ENCODE peak calls at places on chromosomes 1 and 21, in five cellular contexts. One of them, this sample, is unnamed.
A peak's percentile ranks its signal among the peaks of the same experiment; 100 is the strongest.

GRCh38 chr1:59474496-59474895 is 177.6 kb downstream of the FGGY start:
- DNase-seq in K562: no peak
- DNase-seq in GM12878: no peak
- DNase-seq in endothelial cell of umbilical vein: no peak
- DNase-seq in GM23338: no peak
- DNase-seq in this sample: no peak

GRCh38 chr1:224763126-224763764 is 147.1 kb downstream of the CNIH3 start:
- DNase-seq in K562: no peak
- DNase-seq in GM12878: no peak
- DNase-seq in endothelial cell of umbilical vein: no peak
- DNase-seq in GM23338: no peak
- DNase-seq in this sample: no peak

GRCh38 chr21:37060296-37060695 is 12.6 kb downstream of the PIGP start:
- DNase-seq in K562: no peak
- DNase-seq in GM12878: no peak
- DNase-seq in endothelial cell of umbilical vein: peak; percentile 77
- DNase-seq in GM23338: peak; percentile 80
- DNase-seq in this sample: peak; percentile 80

GRCh38 chr21:32423320-32423719 is 10.8 kb downstream of the EVA1C start:
- DNase-seq in K562: no peak
- DNase-seq in GM12878: no peak
- DNase-seq in endothelial cell of umbilical vein: no peak
- DNase-seq in GM23338: no peak
- DNase-seq in this sample: no peak

GRCh38 chr21:42777757-42778344 is 101.5 kb downstream of the WDR4 start:
- DNase-seq in K562: no peak
- DNase-seq in GM12878: peak; percentile 8
- DNase-seq in endothelial cell of umbilical vein: no peak
- DNase-seq in GM23338: no peak
- DNase-seq in this sample: no peak

GRCh38 chr1:35192056-35192852 is 691 bp downstream of the SFPQ start:
- DNase-seq in K562: peak; percentile 94
- DNase-seq in GM12878: no peak
- DNase-seq in endothelial cell of umbilical vein: peak; percentile 77
- DNase-seq in GM23338: peak; percentile 89
- DNase-seq in this sample: no peak

GRCh38 chr1:68571499-68571898 is 74.6 kb upstream of the DEPDC1 start:
- DNase-seq in K562: no peak
- DNase-seq in GM12878: no peak
- DNase-seq in endothelial cell of umbilical vein: peak; percentile 16
- DNase-seq in GM23338: no peak
- DNase-seq in this sample: no peak

GRCh38 chr1:34781844-34782391 is 904 bp downstream of the GJB3 start:
- DNase-seq in K562: no peak
- DNase-seq in GM12878: no peak
- DNase-seq in endothelial cell of umbilical vein: no peak
- DNase-seq in GM23338: peak; percentile 58
- DNase-seq in this sample: no peak

GRCh38 chr1:24199291-24199900 is 12.3 kb upstream of the IFNLR1 start:
- DNase-seq in K562: peak; percentile 85
- DNase-seq in GM12878: no peak
- DNase-seq in endothelial cell of umbilical vein: peak; percentile 62
- DNase-seq in GM23338: peak; percentile 86
- DNase-seq in this sample: peak; percentile 42

GRCh38 chr1:59967141-59967697 is 40.6 kb upstream of the CYP2J2 start:
- DNase-seq in K562: peak; percentile 83
- DNase-seq in GM12878: no peak
- DNase-seq in endothelial cell of umbilical vein: peak; percentile 51
- DNase-seq in GM23338: no peak
- DNase-seq in this sample: no peak

DNA sequence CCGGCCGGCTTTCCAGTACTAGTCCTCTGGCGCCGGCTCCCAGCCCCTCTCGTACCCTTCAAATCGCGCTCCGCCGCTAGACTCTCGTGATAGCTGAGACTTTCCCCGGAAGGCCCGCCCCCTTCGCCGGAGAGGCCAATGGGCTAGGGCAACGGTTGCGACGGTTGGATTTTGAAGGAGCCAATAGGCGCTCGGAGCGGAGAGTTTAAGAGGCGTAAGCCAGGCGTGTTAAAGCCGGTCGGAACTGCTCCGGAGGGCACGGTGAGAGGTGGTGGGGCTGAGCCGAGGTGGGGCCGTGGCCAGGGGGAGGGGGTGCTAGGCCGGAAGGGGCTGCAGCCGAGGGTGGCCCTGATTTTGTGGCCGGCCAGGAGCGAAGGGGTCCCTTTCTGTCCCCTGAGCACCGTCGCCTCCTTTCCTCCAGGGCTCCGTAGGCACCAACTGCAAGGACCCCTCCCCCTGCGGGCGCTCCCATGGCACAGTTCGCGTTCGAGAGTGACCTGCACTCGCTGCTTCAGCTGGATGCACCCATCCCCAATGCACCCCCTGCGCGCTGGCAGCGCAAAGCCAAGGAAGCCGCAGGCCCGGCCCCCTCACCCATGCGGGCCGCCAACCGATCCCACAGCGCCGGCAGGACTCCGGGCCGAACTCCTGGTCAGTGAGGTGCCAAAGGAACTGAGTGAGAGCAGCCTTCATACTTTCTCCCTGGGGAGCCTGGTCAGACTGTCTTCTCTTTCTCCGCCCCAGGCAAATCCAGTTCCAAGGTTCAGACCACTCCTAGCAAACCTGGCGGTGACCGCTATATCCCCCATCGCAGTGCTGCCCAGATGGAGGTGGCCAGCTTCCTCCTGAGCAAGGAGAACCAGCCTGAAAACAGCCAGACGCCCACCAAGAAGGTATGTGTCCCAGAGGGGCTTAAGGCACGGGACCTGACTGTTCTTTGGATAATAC is at the start of gene CDC20:
- DNase-seq in K562: peak; percentile 98
- DNase-seq in GM12878: peak; percentile 89
- DNase-seq in endothelial cell of umbilical vein: peak; percentile 98
- DNase-seq in GM23338: peak; percentile 100
- DNase-seq in this sample: peak; percentile 83
- TF ChIP-seq POLR2AphosphoS5 in K562: peak; percentile 61
- TF ChIP-seq POLR2AphosphoS5 in GM12878: peak; percentile 58
- TF ChIP-seq POLR2AphosphoS5 in endothelial cell of umbilical vein: peak; percentile 44
- TF ChIP-seq POLR2AphosphoS5 in GM23338: peak; percentile 98
- TF ChIP-seq POLR2AphosphoS5 in this sample: peak; percentile 93

GRCh38 chr1:197920345-197921117 is 3.4 kb downstream of the LHX9 start:
- DNase-seq in K562: no peak
- DNase-seq in GM12878: no peak
- DNase-seq in endothelial cell of umbilical vein: no peak
- DNase-seq in GM23338: peak; percentile 66
- DNase-seq in this sample: no peak
- TF ChIP-seq EZH2 in K562: no peak
- TF ChIP-seq EZH2 in GM12878: peak; percentile 16
- TF ChIP-seq EZH2 in endothelial cell of umbilical vein: no peak
- TF ChIP-seq EZH2 in GM23338: peak; percentile 95
- TF ChIP-seq EZH2 in this sample: no peak

GRCh38 chr1:170696591-170697337 is 32.8 kb downstream of the PRRX1 start:
- DNase-seq in K562: no peak
- DNase-seq in GM12878: no peak
- DNase-seq in endothelial cell of umbilical vein: no peak
- DNase-seq in GM23338: no peak
- DNase-seq in this sample: no peak
- H3K36me3 ChIP-seq in K562: no peaks in the 10 kb centered on the region
- H3K36me3 ChIP-seq in GM12878: no peaks in the 10 kb centered on the region
- H3K36me3 ChIP-seq in endothelial cell of umbilical vein: no peaks in the 10 kb centered on the region
- H3K36me3 ChIP-seq in GM23338: no peaks in the 10 kb centered on the region
- H3K36me3 ChIP-seq in this sample: no peaks in the 10 kb centered on the region

GRCh38 chr1:150561830-150562367 is 12.7 kb downstream of the ADAMTSL4 start:
- DNase-seq in K562: peak; percentile 91
- DNase-seq in GM12878: no peak
- DNase-seq in endothelial cell of umbilical vein: peak; percentile 92
- DNase-seq in GM23338: peak; percentile 98
- DNase-seq in this sample: no peak
- TF ChIP-seq POLR2AphosphoS5 in K562: no peak
- TF ChIP-seq POLR2AphosphoS5 in GM12878: peak; percentile 57
- TF ChIP-seq POLR2AphosphoS5 in endothelial cell of umbilical vein: peak; percentile 81
- TF ChIP-seq POLR2AphosphoS5 in GM23338: peak; percentile 43
- TF ChIP-seq POLR2AphosphoS5 in this sample: no peak

GRCh38 chr1:54619749-54620148 is 3.6 kb downstream of the FAM151A start:
- DNase-seq in K562: no peak
- DNase-seq in GM12878: no peak
- DNase-seq in endothelial cell of umbilical vein: no peak
- DNase-seq in GM23338: no peak
- DNase-seq in this sample: no peak
- TF ChIP-seq EZH2 in K562: no peak
- TF ChIP-seq EZH2 in GM12878: no peak
- TF ChIP-seq EZH2 in endothelial cell of umbilical vein: no peak
- TF ChIP-seq EZH2 in GM23338: no peak
- TF ChIP-seq EZH2 in this sample: no peak

GRCh38 chr1:151221616-151222015 is 23.3 kb downstream of the PIP5K1A start:
- DNase-seq in K562: no peak
- DNase-seq in GM12878: no peak
- DNase-seq in endothelial cell of umbilical vein: no peak
- DNase-seq in GM23338: no peak
- DNase-seq in this sample: no peak
- H3K36me3 ChIP-seq in K562: peaks cover 17% of the 10 kb centered on the region
- H3K36me3 ChIP-seq in GM12878: peaks cover 11% of the 10 kb centered on the region
- H3K36me3 ChIP-seq in endothelial cell of umbilical vein: peaks cover 2% of the 10 kb centered on the region
- H3K36me3 ChIP-seq in GM23338: no peaks in the 10 kb centered on the region
- H3K36me3 ChIP-seq in this sample: peaks cover 41% of the 10 kb centered on the region

GRCh38 chr1:7172804-7173203 is 387.6 kb downstream of the CAMTA1 start:
- DNase-seq in K562: no peak
- DNase-seq in GM12878: no peak
- DNase-seq in endothelial cell of umbilical vein: no peak
- DNase-seq in GM23338: no peak
- DNase-seq in this sample: no peak
- TF ChIP-seq POLR2AphosphoS5 in K562: no peak
- TF ChIP-seq POLR2AphosphoS5 in GM12878: no peak
- TF ChIP-seq POLR2AphosphoS5 in endothelial cell of umbilical vein: no peak
- TF ChIP-seq POLR2AphosphoS5 in GM23338: no peak
- TF ChIP-seq POLR2AphosphoS5 in this sample: no peak

GRCh38 chr1:65793359-65793732 is 651 bp downstream of the PDE4B start:
- DNase-seq in K562: no peak
- DNase-seq in GM12878: no peak
- DNase-seq in endothelial cell of umbilical vein: no peak
- DNase-seq in GM23338: peak; percentile 61
- DNase-seq in this sample: no peak
- TF ChIP-seq EZH2 in K562: no peak
- TF ChIP-seq EZH2 in GM12878: no peak
- TF ChIP-seq EZH2 in endothelial cell of umbilical vein: peak; percentile 72
- TF ChIP-seq EZH2 in GM23338: peak; percentile 60
- TF ChIP-seq EZH2 in this sample: no peak